ENCODE peak calls at places on chromosome 14, in four cellular contexts. K, Q, S and M are unnamed samples.

GRCh38 chr14:93951798-93952540 is 24.4 kb downstream of the ASB2 start:
- DNase-seq in S (no peak), Q (no peak), K (no peak), M (peak; percentile 67)

GRCh38 chr14:95683793-95684192 is 2.4 kb upstream of the TCL1B start:
- DNase-seq in Q (no peak), K (no peak), S (no peak), M (no peak)

GRCh38 chr14:59870277-59871165 is at the start of gene RTN1:
- DNase-seq in Q (no peak), K (peak; percentile 89), S (peak; percentile 60), M (peak; percentile 36)

GRCh38 chr14:76936483-76936882 is 92.0 kb downstream of the IRF2BPL start:
- DNase-seq in K (no peak), Q (no peak), S (no peak), M (no peak)

GRCh38 chr14:33465952-33466700 is 484.7 kb downstream of the EGLN3 start:
- DNase-seq in Q (no peak), S (no peak), K (no peak), M (no peak)

GRCh38 chr14:103185051-103186027 is 62.1 kb downstream of the TNFAIP2 start:
- DNase-seq in S (no peak), K (peak; percentile 28), Q (no peak), M (peak; percentile 46)

GRCh38 chr14:106228541-106229158 is 702.3 kb downstream of the TMEM121 start:
- DNase-seq in Q (no peak), S (no peak), K (no peak), M (no peak)

GRCh38 chr14:78763746-78764145 is 593.6 kb downstream of the NRXN3 start:
- DNase-seq in S (no peak), K (no peak), Q (no peak), M (no peak)

GRCh38 chr14:75381642-75382041 is 46.2 kb upstream of the JDP2 start:
- DNase-seq in Q (no peak), S (no peak), K (no peak), M (no peak)

GRCh38 chr14:76091036-76091435 is 60.7 kb upstream of the GPATCH2L start:
- DNase-seq in K (peak; percentile 31), Q (no peak), S (no peak), M (no peak)

GRCh38 chr14:51495319-51495718 is 156.4 kb upstream of the FRMD6 start:
- DNase-seq in S (no peak), K (no peak), Q (no peak), M (no peak)

GRCh38 chr14:93719234-93719633 is 69.1 kb downstream of the PRIMA1 start:
- DNase-seq in Q (no peak), K (no peak), S (no peak), M (no peak)

GRCh38 chr14:81831128-81831815 is 297.6 kb upstream of the SEL1L start:
- DNase-seq in S (no peak), Q (no peak), K (peak; percentile 24), M (no peak)

GRCh38 chr14:23123419-23123818 is 4.4 kb upstream of the CEBPE start:
- DNase-seq in S (no peak), Q (no peak), K (no peak), M (peak; percentile 2)